ENCODE peak calls at places on chromosomes 13 and 19, in seven cellular contexts. U is epithelial cell of esophagus; W is SK-MEL-5; N is activated CD8-positive, alpha-beta memory T cell treated with anti-CD3 and anti-CD28 coated beads for 4 hours; B is neuronal stem cell; D is HCEC 1CT; C is activated naive CD8-positive, alpha-beta T cell treated with anti-CD3 and anti-CD28 coated beads for 36 hours. P is an unnamed sample.

GRCh38 chr13:47004022-47004421 is 107.2 kb upstream of the HTR2A start:
- DNase-seq in B (no peak), N (no peak), D (peak), W (no peak), U (peak), C (no peak), P (no peak)

GRCh38 chr13:111482806-111483620 is 162.6 kb downstream of the TEX29 start:
- DNase-seq in U (no peak), N (no peak), W (no peak), D (no peak), C (no peak), B (no peak), P (no peak)

GRCh38 chr13:76764429-76764828 is 121.8 kb downstream of the KCTD12 start:
- DNase-seq in C (no peak), W (no peak), B (no peak), N (no peak), D (no peak), U (peak), P (no peak)

GRCh38 chr19:11814707-11815050 is 606 bp downstream of the ZNF440 start:
- DNase-seq in B (no peak), D (peak), N (no peak), C (no peak), U (peak), W (no peak), P (no peak)

GRCh38 chr13:110361365-110361911 is 54.4 kb downstream of the COL4A2 start:
- DNase-seq in D (no peak), U (no peak), N (no peak), W (no peak), C (no peak), B (no peak), P (no peak)

GRCh38 chr13:43258771-43259170 is 235.4 kb downstream of the DNAJC15 start:
- DNase-seq in W (no peak), U (peak), B (no peak), D (no peak), C (no peak), N (no peak), P (no peak)

GRCh38 chr13:48828962-48829405 is 146.7 kb upstream of the FNDC3A start:
- DNase-seq in D (peak), W (no peak), B (no peak), U (peak), N (no peak), C (peak), P (no peak)

GRCh38 chr19:46824887-46825730 is 25.5 kb downstream of the AP2S1 start:
- DNase-seq in B (no peak), D (no peak), U (no peak), N (no peak), W (no peak), C (no peak), P (no peak)

GRCh38 chr13:51451467-51452390 is 1.1 kb downstream of the INTS6 start:
- DNase-seq in C (peak), B (peak), W (peak), U (peak), N (peak), D (peak), P (peak)

P was measured in activated CD4-positive, CD25-positive, alpha-beta regulatory T cell treated with anti-CD3 and anti-CD28 coated beads, Interleukin-2, amount 50 U/mL, for 16 hours.